ENCODE peak calls at places on chromosome 11, in six cellular contexts. One of them, this sample, is unnamed.

GRCh38 chr11:1167256-1167655 is 9.5 kb downstream of the MUC5AC start:
- DNase-seq in heart left ventricle: no peak
- DNase-seq in GM23338: no peak
- DNase-seq in CD8-positive, alpha-beta T cell: no peak
- DNase-seq in H9: no peak
- DNase-seq in HCT116: no peak
- DNase-seq in this sample: no peak

GRCh38 chr11:130831506-130832385 is 84.5 kb downstream of the SNX19 start:
- DNase-seq in heart left ventricle: no peak
- DNase-seq in GM23338: peak
- DNase-seq in CD8-positive, alpha-beta T cell: no peak
- DNase-seq in H9: no peak
- DNase-seq in HCT116: no peak
- DNase-seq in this sample: no peak

GRCh38 chr11:41382927-41383326 is 76.5 kb downstream of the LRRC4C start:
- DNase-seq in heart left ventricle: no peak
- DNase-seq in GM23338: peak
- DNase-seq in CD8-positive, alpha-beta T cell: no peak
- DNase-seq in H9: no peak
- DNase-seq in HCT116: no peak
- DNase-seq in this sample: no peak

GRCh38 chr11:23233075-23233474 is 372.8 kb upstream of the CCDC179 start:
- DNase-seq in heart left ventricle: no peak
- DNase-seq in GM23338: no peak
- DNase-seq in CD8-positive, alpha-beta T cell: no peak
- DNase-seq in H9: no peak
- DNase-seq in HCT116: no peak
- DNase-seq in this sample: no peak

GRCh38 chr11:132588366-132588765 is 943.9 kb downstream of the OPCML start:
- DNase-seq in heart left ventricle: no peak
- DNase-seq in GM23338: no peak
- DNase-seq in CD8-positive, alpha-beta T cell: no peak
- DNase-seq in H9: no peak
- DNase-seq in HCT116: no peak
- DNase-seq in this sample: no peak

GRCh38 chr11:81967242-81967641 is 766.4 kb downstream of the FAM181B start:
- DNase-seq in heart left ventricle: no peak
- DNase-seq in GM23338: no peak
- DNase-seq in CD8-positive, alpha-beta T cell: no peak
- DNase-seq in H9: no peak
- DNase-seq in HCT116: no peak
- DNase-seq in this sample: no peak

GRCh38 chr11:96191752-96192151 is 151.2 kb downstream of the MAML2 start:
- DNase-seq in heart left ventricle: no peak
- DNase-seq in GM23338: no peak
- DNase-seq in CD8-positive, alpha-beta T cell: no peak
- DNase-seq in H9: no peak
- DNase-seq in HCT116: no peak
- DNase-seq in this sample: no peak

GRCh38 chr11:70303070-70303469 is 32.6 kb downstream of the PPFIA1 start:
- DNase-seq in heart left ventricle: no peak
- DNase-seq in GM23338: no peak
- DNase-seq in CD8-positive, alpha-beta T cell: no peak
- DNase-seq in H9: no peak
- DNase-seq in HCT116: no peak
- DNase-seq in this sample: no peak

GRCh38 chr11:126371595-126371994 is 16.1 kb downstream of the ST3GAL4 start:
- DNase-seq in heart left ventricle: no peak
- DNase-seq in GM23338: no peak
- DNase-seq in CD8-positive, alpha-beta T cell: no peak
- DNase-seq in H9: no peak
- DNase-seq in HCT116: no peak
- DNase-seq in this sample: no peak

GRCh38 chr11:69284081-69284511 is 9.9 kb upstream of the MYEOV start:
- DNase-seq in heart left ventricle: no peak
- DNase-seq in GM23338: no peak
- DNase-seq in CD8-positive, alpha-beta T cell: no peak
- DNase-seq in H9: no peak
- DNase-seq in HCT116: no peak
- DNase-seq in this sample: no peak

GRCh38 chr11:43944761-43945311 is 2.4 kb downstream of the C11orf96 start:
- DNase-seq in heart left ventricle: peak
- DNase-seq in GM23338: peak
- DNase-seq in CD8-positive, alpha-beta T cell: peak
- DNase-seq in H9: peak
- DNase-seq in HCT116: no peak
- DNase-seq in this sample: peak

GRCh38 chr11:2577071-2578005 is 122.5 kb downstream of the KCNQ1OT1 start:
- DNase-seq in heart left ventricle: peak
- DNase-seq in GM23338: no peak
- DNase-seq in CD8-positive, alpha-beta T cell: no peak
- DNase-seq in H9: peak
- DNase-seq in HCT116: no peak
- DNase-seq in this sample: peak

GRCh38 chr11:128451651-128452470 is 135.5 kb downstream of the ETS1 start:
- DNase-seq in heart left ventricle: peak
- DNase-seq in GM23338: peak
- DNase-seq in CD8-positive, alpha-beta T cell: no peak
- DNase-seq in H9: peak
- DNase-seq in HCT116: no peak
- DNase-seq in this sample: no peak

GRCh38 chr11:12455938-12456337 is 78.6 kb downstream of the PARVA start:
- DNase-seq in heart left ventricle: no peak
- DNase-seq in GM23338: no peak
- DNase-seq in CD8-positive, alpha-beta T cell: no peak
- DNase-seq in H9: no peak
- DNase-seq in HCT116: no peak
- DNase-seq in this sample: no peak

GRCh38 chr11:131691558-131692041 is 321.2 kb downstream of the NTM start:
- DNase-seq in heart left ventricle: no peak
- DNase-seq in GM23338: peak
- DNase-seq in CD8-positive, alpha-beta T cell: no peak
- DNase-seq in H9: peak
- DNase-seq in HCT116: no peak
- DNase-seq in this sample: no peak

GRCh38 chr11:31643831-31644230 is 134.3 kb downstream of the ELP4 start:
- DNase-seq in heart left ventricle: no peak
- DNase-seq in GM23338: no peak
- DNase-seq in CD8-positive, alpha-beta T cell: no peak
- DNase-seq in H9: no peak
- DNase-seq in HCT116: no peak
- DNase-seq in this sample: no peak

GRCh38 chr11:80873309-80873999 is 1432.6 kb upstream of the TENM4 start:
- DNase-seq in heart left ventricle: no peak
- DNase-seq in GM23338: no peak
- DNase-seq in CD8-positive, alpha-beta T cell: no peak
- DNase-seq in H9: no peak
- DNase-seq in HCT116: no peak
- DNase-seq in this sample: no peak

GRCh38 chr11:44288133-44288526 is 21.8 kb downstream of the ALX4 start:
- DNase-seq in heart left ventricle: no peak
- DNase-seq in GM23338: no peak
- DNase-seq in CD8-positive, alpha-beta T cell: no peak
- DNase-seq in H9: no peak
- DNase-seq in HCT116: no peak
- DNase-seq in this sample: no peak

GRCh38 chr11:11757871-11758270 is 83.9 kb upstream of the USP47 start:
- DNase-seq in heart left ventricle: no peak
- DNase-seq in GM23338: no peak
- DNase-seq in CD8-positive, alpha-beta T cell: no peak
- DNase-seq in H9: no peak
- DNase-seq in HCT116: no peak
- DNase-seq in this sample: no peak

GRCh38 chr11:77547863-77548551 is 41.7 kb upstream of the AQP11 start:
- DNase-seq in heart left ventricle: no peak
- DNase-seq in GM23338: peak
- DNase-seq in CD8-positive, alpha-beta T cell: no peak
- DNase-seq in H9: peak
- DNase-seq in HCT116: peak
- DNase-seq in this sample: no peak
- TF ChIP-seq CTCF in heart left ventricle: peak
- TF ChIP-seq CTCF in GM23338: peak
- TF ChIP-seq CTCF in CD8-positive, alpha-beta T cell: peak
- TF ChIP-seq CTCF in H9: peak
- TF ChIP-seq CTCF in HCT116: peak
- TF ChIP-seq CTCF in this sample: peak

GRCh38 chr11:119322921-119323531 is 6.1 kb upstream of the MCAM start:
- DNase-seq in heart left ventricle: no peak
- DNase-seq in GM23338: no peak
- DNase-seq in CD8-positive, alpha-beta T cell: no peak
- DNase-seq in H9: no peak
- DNase-seq in HCT116: no peak
- DNase-seq in this sample: no peak

GRCh38 chr11:119324124-119324665 is 7.3 kb upstream of the MCAM start:
- DNase-seq in heart left ventricle: no peak
- DNase-seq in GM23338: no peak
- DNase-seq in CD8-positive, alpha-beta T cell: no peak
- DNase-seq in H9: no peak
- DNase-seq in HCT116: no peak
- DNase-seq in this sample: no peak

GRCh38 chr11:119320593-119321524 is 3.9 kb upstream of the MCAM start:
- DNase-seq in heart left ventricle: peak
- DNase-seq in GM23338: peak
- DNase-seq in CD8-positive, alpha-beta T cell: peak
- DNase-seq in H9: peak
- DNase-seq in HCT116: no peak
- DNase-seq in this sample: peak

GRCh38 chr11:119323532-119324033 is 6.7 kb upstream of the MCAM start:
- DNase-seq in heart left ventricle: peak
- DNase-seq in GM23338: peak
- DNase-seq in CD8-positive, alpha-beta T cell: peak
- DNase-seq in H9: peak
- DNase-seq in HCT116: peak
- DNase-seq in this sample: peak

GRCh38 chr11:119322360-119322739 is 5.4 kb upstream of the MCAM start:
- DNase-seq in heart left ventricle: no peak
- DNase-seq in GM23338: no peak
- DNase-seq in CD8-positive, alpha-beta T cell: no peak
- DNase-seq in H9: no peak
- DNase-seq in HCT116: no peak
- DNase-seq in this sample: no peak
- TF ChIP-seq CTCF in heart left ventricle: no peak
- TF ChIP-seq CTCF in GM23338: peak
- TF ChIP-seq CTCF in CD8-positive, alpha-beta T cell: no peak
- TF ChIP-seq CTCF in H9: no peak
- TF ChIP-seq CTCF in HCT116: peak
- TF ChIP-seq CTCF in this sample: no peak

GRCh38 chr11:84775503-84775902 is 851.6 kb downstream of the DLG2 start:
- DNase-seq in heart left ventricle: no peak
- DNase-seq in GM23338: no peak
- DNase-seq in CD8-positive, alpha-beta T cell: no peak
- DNase-seq in H9: no peak
- DNase-seq in HCT116: no peak
- DNase-seq in this sample: no peak

GRCh38 chr11:84780689-84781293 is 846.4 kb downstream of the DLG2 start:
- DNase-seq in heart left ventricle: no peak
- DNase-seq in GM23338: peak
- DNase-seq in CD8-positive, alpha-beta T cell: no peak
- DNase-seq in H9: no peak
- DNase-seq in HCT116: peak
- DNase-seq in this sample: no peak
- TF ChIP-seq CTCF in heart left ventricle: peak
- TF ChIP-seq CTCF in GM23338: peak
- TF ChIP-seq CTCF in CD8-positive, alpha-beta T cell: no peak
- TF ChIP-seq CTCF in H9: peak
- TF ChIP-seq CTCF in HCT116: peak
- TF ChIP-seq CTCF in this sample: no peak

DNA sequence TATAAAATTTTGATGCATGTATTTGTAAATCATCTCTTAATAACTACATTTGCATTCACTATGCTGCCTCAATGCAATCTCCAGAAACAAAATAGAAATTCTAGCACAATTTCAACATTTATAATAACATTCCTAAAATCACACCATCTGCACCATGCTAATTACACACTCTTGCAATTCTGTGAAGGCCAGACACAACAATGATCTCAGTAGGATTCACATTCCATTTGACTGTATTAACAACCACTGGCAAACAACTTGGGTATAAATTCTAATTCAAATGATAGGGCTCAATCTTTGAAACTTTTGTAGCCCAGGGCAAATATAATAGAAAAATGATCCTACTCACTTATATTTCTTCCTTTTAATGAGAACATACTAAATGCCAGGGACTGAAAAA is 25.9 kb downstream of the RAB6A start:
- DNase-seq in heart left ventricle: no peak
- DNase-seq in GM23338: no peak
- DNase-seq in CD8-positive, alpha-beta T cell: no peak
- DNase-seq in H9: no peak
- DNase-seq in HCT116: no peak
- DNase-seq in this sample: no peak
- TF ChIP-seq CTCF in heart left ventricle: no peak
- TF ChIP-seq CTCF in GM23338: no peak
- TF ChIP-seq CTCF in CD8-positive, alpha-beta T cell: no peak
- TF ChIP-seq CTCF in H9: no peak
- TF ChIP-seq CTCF in HCT116: no peak
- TF ChIP-seq CTCF in this sample: no peak

DNA sequence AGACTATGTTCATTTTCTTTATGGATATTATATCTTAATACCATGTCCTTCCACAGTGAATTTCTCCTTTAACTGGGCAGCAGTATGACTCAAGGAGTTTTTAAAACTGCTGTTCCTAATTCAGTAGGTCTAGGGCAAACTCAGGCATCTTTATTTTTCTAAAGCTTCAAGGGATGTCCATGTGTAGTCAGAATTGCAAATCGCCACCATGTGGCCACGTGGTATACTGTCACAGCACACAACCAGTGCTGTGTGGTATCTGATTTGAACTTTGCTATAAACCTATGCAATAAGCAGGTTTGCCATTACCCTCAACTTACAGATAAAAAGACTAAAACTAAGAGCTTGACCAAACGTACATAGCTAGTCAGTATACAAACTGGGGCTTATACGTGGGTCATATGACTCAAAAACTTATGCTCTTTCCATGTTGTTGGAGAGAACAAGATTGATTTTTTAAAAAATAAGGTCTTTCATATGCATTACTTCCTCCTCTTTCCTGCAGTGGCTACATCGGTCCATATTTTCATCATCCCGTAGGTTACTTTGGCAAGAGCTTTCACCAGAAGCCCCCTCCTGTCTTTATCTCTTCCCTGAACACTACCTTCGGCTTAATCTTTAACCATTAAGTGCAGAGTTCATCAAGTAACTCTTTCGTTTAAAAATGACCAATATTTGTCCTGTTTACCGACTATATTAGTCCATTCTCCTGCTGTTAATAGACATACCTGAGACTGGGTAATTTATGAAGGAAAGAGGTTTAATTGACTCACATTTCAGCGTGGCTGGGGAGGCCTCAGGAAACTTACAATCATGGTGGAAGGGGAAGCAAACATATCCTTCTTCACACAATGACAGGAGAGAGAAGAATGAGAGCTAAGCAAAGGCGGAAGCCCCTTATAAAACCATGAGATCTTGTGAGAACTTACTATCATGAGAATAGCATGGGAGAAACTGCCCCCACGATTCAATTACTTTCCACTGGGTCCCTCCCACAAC is 8.0 kb upstream of the HTATIP2 start:
- DNase-seq in heart left ventricle: peak
- DNase-seq in GM23338: peak
- DNase-seq in CD8-positive, alpha-beta T cell: no peak
- DNase-seq in H9: peak
- DNase-seq in HCT116: peak
- DNase-seq in this sample: no peak
- TF ChIP-seq CTCF in heart left ventricle: peak
- TF ChIP-seq CTCF in GM23338: peak
- TF ChIP-seq CTCF in CD8-positive, alpha-beta T cell: peak
- TF ChIP-seq CTCF in H9: peak
- TF ChIP-seq CTCF in HCT116: peak
- TF ChIP-seq CTCF in this sample: no peak

GRCh38 chr11:18243783-18244362 is 4.6 kb downstream of the SAA2 start:
- DNase-seq in heart left ventricle: no peak
- DNase-seq in GM23338: peak
- DNase-seq in CD8-positive, alpha-beta T cell: peak
- DNase-seq in H9: peak
- DNase-seq in HCT116: peak
- DNase-seq in this sample: no peak
- TF ChIP-seq CTCF in heart left ventricle: no peak
- TF ChIP-seq CTCF in GM23338: peak
- TF ChIP-seq CTCF in CD8-positive, alpha-beta T cell: peak
- TF ChIP-seq CTCF in H9: peak
- TF ChIP-seq CTCF in HCT116: peak
- TF ChIP-seq CTCF in this sample: no peak

This sample was measured in activated B cell treated with CpG ODN at 0.5 μM for 24 hours.